ENCODE peak calls at places on chromosomes 16 and 17, in eight cellular contexts. I is colonic mucosa; J is HFF-Myc; Q is epithelial cell of esophagus; S is stimulated activated CD8-positive, alpha-beta memory T cell treated with anti-CD3 and anti-CD28 coated beads, Interleukin-15, amount 100 ng/mL, for 24 hours; U is amniotic stem cell; T is GM20000; L is ascending aorta. E is an unnamed sample.

GRCh38 chr17:81512984-81513668 is 527 bp upstream of the ACTG1 start:
- DNase-seq in I (peak; percentile 75), J (no peak), Q (peak; percentile 56), S (no peak), U (no peak), T (peak; percentile 71), L (no peak), E (peak; percentile 63)

GRCh38 chr16:6016530-6017184 is 919.1 kb upstream of the EEF2KMT start:
- DNase-seq in I (no peak), J (no peak), Q (peak; percentile 37), S (no peak), U (no peak), T (peak; percentile 26), L (no peak), E (no peak)

GRCh38 chr17:51630101-51630671 is 369.8 kb downstream of the UTP18 start:
- DNase-seq in I (no peak), J (no peak), Q (no peak), S (no peak), U (no peak), T (no peak), L (no peak), E (no peak)

GRCh38 chr17:73932216-73932749 is 271.2 kb upstream of the RPL38 start:
- DNase-seq in I (peak; percentile 9), J (no peak), Q (no peak), S (no peak), U (no peak), T (no peak), L (no peak), E (no peak)

GRCh38 chr17:64546716-64547115 is 39.9 kb downstream of the CEP95 start:
- DNase-seq in I (no peak), J (no peak), Q (no peak), S (no peak), U (no peak), T (no peak), L (no peak), E (no peak)

GRCh38 chr17:8629371-8630226 is 926 bp downstream of the MYH10 start:
- DNase-seq in I (peak; percentile 32), J (no peak), Q (peak; percentile 34), S (no peak), U (no peak), T (peak; percentile 52), L (no peak), E (peak; percentile 42)

GRCh38 chr16:86391987-86392386 is 118.3 kb upstream of the FOXF1 start:
- DNase-seq in I (no peak), J (no peak), Q (no peak), S (no peak), U (no peak), T (no peak), L (no peak), E (peak; percentile 82)

GRCh38 chr16:50368410-50369132 is at the start of gene BRD7:
- DNase-seq in I (peak; percentile 48), J (no peak), Q (peak; percentile 54), S (peak; percentile 71), U (no peak), T (peak; percentile 96), L (no peak), E (peak; percentile 60)

GRCh38 chr16:9895817-9896216 is 286.4 kb downstream of the GRIN2A start:
- DNase-seq in I (no peak), J (no peak), Q (no peak), S (no peak), U (no peak), T (no peak), L (no peak), E (no peak)

GRCh38 chr17:47687748-47688147 is 6.2 kb upstream of the TBKBP1 start:
- DNase-seq in I (no peak), J (no peak), Q (no peak), S (no peak), U (no peak), T (no peak), L (no peak), E (peak; percentile 47)

GRCh38 chr16:49739381-49739780 is 116.5 kb downstream of the ZNF423 start:
- DNase-seq in I (no peak), J (no peak), Q (no peak), S (no peak), U (no peak), T (no peak), L (no peak), E (no peak)

GRCh38 chr16:29876578-29877249 is 13.7 kb upstream of the CDIPT start:
- DNase-seq in I (no peak), J (no peak), Q (no peak), S (no peak), U (no peak), T (peak; percentile 40), L (no peak), E (no peak)

GRCh38 chr16:73527191-73527590 is 479.3 kb upstream of the ZFHX3 start:
- DNase-seq in I (no peak), J (no peak), Q (no peak), S (no peak), U (no peak), T (no peak), L (no peak), E (no peak)

GRCh38 chr17:13106171-13106570 is 88.3 kb upstream of the ELAC2 start:
- DNase-seq in I (no peak), J (no peak), Q (no peak), S (no peak), U (no peak), T (no peak), L (no peak), E (no peak)

GRCh38 chr17:38706625-38707298 is 1.7 kb downstream of the MLLT6 start:
- DNase-seq in I (peak; percentile 57), J (no peak), Q (no peak), S (no peak), U (no peak), T (peak; percentile 30), L (no peak), E (no peak)

GRCh38 chr16:90026135-90026534 is 6.9 kb upstream of the DBNDD1 start:
- DNase-seq in I (no peak), J (no peak), Q (no peak), S (no peak), U (no peak), T (no peak), L (no peak), E (no peak)

GRCh38 chr17:42185497-42185860 is 227 bp upstream of the HCRT start:
- DNase-seq in I (no peak), J (no peak), Q (no peak), S (no peak), U (no peak), T (no peak), L (no peak), E (no peak)

GRCh38 chr16:30068750-30069574 is 3.4 kb downstream of the ALDOA start:
- DNase-seq in I (no peak), J (no peak), Q (peak; percentile 62), S (no peak), U (no peak), T (no peak), L (no peak), E (no peak)

GRCh38 chr16:83296505-83296904 is 511.3 kb upstream of the HSBP1 start:
- DNase-seq in I (no peak), J (no peak), Q (no peak), S (no peak), U (no peak), T (no peak), L (no peak), E (no peak)

GRCh38 chr16:55471448-55472097 is 7.4 kb upstream of the MMP2 start:
- DNase-seq in I (no peak), J (no peak), Q (peak; percentile 83), S (no peak), U (peak; percentile 72), T (no peak), L (no peak), E (peak; percentile 81)

E was measured in HCEC 1CT.